ENCODE peak calls at places on chromosome 7, in six cellular contexts. I is adrenal gland, U is neural progenitor cell, W is heart left ventricle, Q is spleen, H is heart right ventricle. C is an unnamed sample.

GRCh38 chr7:143514487-143514886 is 36.8 kb downstream of the TAS2R41 start:
- DNase-seq in H (no peak), U (no peak), Q (no peak), I (no peak), W (no peak), C (no peak)

GRCh38 chr7:143492799-143493568 is 15.3 kb downstream of the TAS2R41 start:
- DNase-seq in H (no peak), U (no peak), Q (no peak), I (no peak), W (no peak), C (no peak)

GRCh38 chr7:116499168-116500070 is at the start of gene CAV2:
- DNase-seq in W (peak; percentile 88), U (peak; percentile 75), H (peak; percentile 82), Q (peak; percentile 84), I (peak; percentile 44), C (no peak)

GRCh38 chr7:32586291-32587221 is 91.3 kb downstream of the AVL9 start:
- DNase-seq in I (no peak), H (peak; percentile 76), W (peak; percentile 74), Q (no peak), U (no peak), C (peak; percentile 33)

GRCh38 chr7:111711426-111712065 is 149.3 kb upstream of the IMMP2L start:
- DNase-seq in U (no peak), Q (no peak), H (no peak), I (no peak), W (no peak), C (no peak)

GRCh38 chr7:88344956-88345832 is 38.5 kb upstream of the STEAP4 start:
- DNase-seq in Q (peak; percentile 83), H (peak; percentile 30), U (peak; percentile 82), W (peak; percentile 55), I (peak; percentile 65), C (peak; percentile 41)

GRCh38 chr7:69994218-69994617 is 395.9 kb downstream of the AUTS2 start:
- DNase-seq in H (no peak), Q (no peak), W (no peak), I (no peak), U (no peak), C (no peak)

GRCh38 chr7:28323833-28324232 is 88.5 kb upstream of the CREB5 start:
- DNase-seq in W (no peak), I (no peak), H (no peak), Q (no peak), U (no peak), C (no peak)

GRCh38 chr7:29127527-29127926 is 18.8 kb downstream of the CPVL start:
- DNase-seq in Q (no peak), H (no peak), U (peak; percentile 54), W (no peak), I (no peak), C (no peak)

GRCh38 chr7:98242934-98243333 is 9.1 kb downstream of the TECPR1 start:
- DNase-seq in I (no peak), Q (no peak), U (no peak), H (no peak), W (no peak), C (no peak)

GRCh38 chr7:144470052-144470451 is 66.6 kb upstream of the NOBOX start:
- DNase-seq in U (no peak), Q (no peak), I (no peak), H (no peak), W (no peak), C (no peak)

GRCh38 chr7:129557686-129558481 is 53.6 kb upstream of the NRF1 start:
- DNase-seq in U (no peak), W (no peak), H (no peak), Q (no peak), I (no peak), C (no peak)

GRCh38 chr7:128168667-128169210 is 72.3 kb upstream of the LEP start:
- DNase-seq in W (peak; percentile 38), Q (no peak), I (peak; percentile 43), U (peak; percentile 92), H (peak; percentile 33), C (no peak)

GRCh38 chr7:131010714-131011436 is 276.9 kb upstream of the KLF14 start:
- DNase-seq in H (no peak), U (no peak), W (no peak), I (no peak), Q (no peak), C (no peak)

GRCh38 chr7:95723583-95724180 is 48.7 kb upstream of the DYNC1I1 start:
- DNase-seq in Q (no peak), H (peak; percentile 37), U (peak; percentile 77), I (peak; percentile 58), W (no peak), C (peak; percentile 43)

GRCh38 chr7:174704-175103 is 17.7 kb upstream of the FAM20C start:
- DNase-seq in H (no peak), U (no peak), I (peak; percentile 41), W (no peak), Q (no peak), C (no peak)

GRCh38 chr7:130910949-130911944 is 177.2 kb upstream of the KLF14 start:
- DNase-seq in U (no peak), H (no peak), W (no peak), Q (no peak), I (no peak), C (no peak)

GRCh38 chr7:158110661-158111555 is 476.7 kb downstream of the PTPRN2 start:
- DNase-seq in Q (no peak), U (peak; percentile 16), W (no peak), H (no peak), I (peak; percentile 66), C (no peak)

GRCh38 chr7:42915356-42915755 is 3.5 kb upstream of the C7orf25 start:
- DNase-seq in Q (no peak), W (no peak), I (no peak), H (no peak), U (no peak), C (no peak)

GRCh38 chr7:2626498-2627117 is 5.2 kb upstream of the TTYH3 start:
- DNase-seq in W (peak; percentile 68), U (no peak), I (peak; percentile 42), H (peak; percentile 82), Q (no peak), C (no peak)

GRCh38 chr7:64516451-64516850 is 46.4 kb downstream of the ZNF680 start:
- DNase-seq in H (no peak), W (no peak), U (no peak), I (no peak), Q (no peak), C (no peak)

GRCh38 chr7:107742678-107743566 is 1.0 kb upstream of the CBLL1 start:
- DNase-seq in I (peak; percentile 62), Q (peak; percentile 93), H (no peak), W (peak; percentile 63), U (peak; percentile 80), C (peak; percentile 55)

GRCh38 chr7:153047079-153047478 is 287.5 kb downstream of the ACTR3B start:
- DNase-seq in W (no peak), H (no peak), I (no peak), U (no peak), Q (no peak), C (no peak)

GRCh38 chr7:155815332-155816191 is 3.3 kb upstream of the SHH start:
- DNase-seq in W (no peak), H (peak; percentile 18), U (peak; percentile 86), I (peak; percentile 84), Q (peak; percentile 86), C (no peak)

GRCh38 chr7:29588900-29589696 is 25.5 kb downstream of the PRR15 start:
- DNase-seq in Q (no peak), W (no peak), U (peak; percentile 84), H (peak; percentile 29), I (peak; percentile 15), C (no peak)

GRCh38 chr7:50599385-50599784 is 34.2 kb upstream of the DDC start:
- DNase-seq in Q (no peak), H (no peak), W (no peak), I (no peak), U (no peak), C (no peak)

GRCh38 chr7:157576415-157576814 is 239.6 kb downstream of the DNAJB6 start:
- DNase-seq in U (no peak), H (no peak), Q (peak; percentile 93), W (no peak), I (no peak), C (no peak)

GRCh38 chr7:158536871-158537865 is 50.5 kb downstream of the PTPRN2 start:
- DNase-seq in Q (no peak), I (peak; percentile 24), W (no peak), U (no peak), H (no peak), C (no peak)

GRCh38 chr7:157470017-157470322 is 133.2 kb downstream of the DNAJB6 start:
- DNase-seq in H (no peak), I (no peak), U (no peak), Q (peak; percentile 62), W (no peak), C (no peak)

GRCh38 chr7:27605689-27606269 is 56.9 kb downstream of the HIBADH start:
- DNase-seq in Q (no peak), H (no peak), U (peak; percentile 18), W (no peak), I (no peak), C (no peak)

GRCh38 chr7:32611201-32611691 is 116.0 kb downstream of the AVL9 start:
- DNase-seq in H (peak; percentile 18), Q (no peak), W (no peak), I (no peak), U (no peak), C (no peak)

GRCh38 chr7:47232751-47233412 is 349.0 kb downstream of the TNS3 start:
- DNase-seq in I (no peak), Q (no peak), H (no peak), W (no peak), U (no peak), C (no peak)
- TF ChIP-seq CTCF in I (no peak), Q (no peak), H (peak; percentile 48), W (peak; percentile 42), U (no peak), C (no peak)

GRCh38 chr7:1602386-1602785 is 32.6 kb upstream of the PSMG3 start:
- DNase-seq in Q (no peak), U (no peak), W (no peak), H (no peak), I (no peak), C (no peak)
- H3K27me3 ChIP-seq in Q (no peaks in the 10 kb centered on the region), U (no peaks in the 10 kb centered on the region), W (peaks cover 31% of the 10 kb centered on the region), H (peaks cover 24% of the 10 kb centered on the region), I (peaks cover 6% of the 10 kb centered on the region), C (no peaks in the 10 kb centered on the region)

GRCh38 chr7:31258391-31258790 is 82.1 kb downstream of the NEUROD6 start:
- DNase-seq in W (no peak), H (no peak), I (no peak), U (no peak), Q (no peak), C (no peak)

GRCh38 chr7:31263363-31263762 is 77.2 kb downstream of the NEUROD6 start:
- DNase-seq in I (no peak), Q (no peak), W (no peak), U (no peak), H (no peak), C (no peak)

GRCh38 chr7:31261373-31261772 is 79.2 kb downstream of the NEUROD6 start:
- DNase-seq in H (no peak), Q (no peak), U (peak; percentile 49), W (no peak), I (no peak), C (no peak)
- TF ChIP-seq CTCF in H (no peak), Q (no peak), U (no peak), W (no peak), I (no peak), C (no peak)

DNA sequence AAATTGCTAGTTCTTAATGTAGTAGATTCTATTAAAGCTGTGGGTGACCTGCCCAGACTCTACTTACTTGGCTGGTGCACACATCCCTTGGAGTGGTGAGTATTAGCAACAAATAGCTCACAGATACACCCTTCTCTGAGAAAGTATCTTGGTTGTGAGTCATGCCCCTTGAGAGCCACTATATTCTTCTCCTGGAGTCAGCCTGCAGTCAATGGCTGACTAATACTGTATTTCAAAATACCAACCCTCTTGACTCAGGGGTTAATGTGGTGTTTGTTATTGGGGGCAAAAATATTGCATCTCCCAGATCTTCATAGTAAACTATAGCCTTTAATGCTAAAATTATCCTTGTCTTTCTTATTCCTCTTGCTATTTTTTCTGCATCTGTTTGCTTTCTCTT is 354.9 kb downstream of the BMPER start:
- DNase-seq in W (no peak), H (no peak), U (no peak), I (no peak), Q (no peak), C (no peak)
- H3K27me3 ChIP-seq in W (no peaks in the 10 kb centered on the region), H (no peaks in the 10 kb centered on the region), U (no peaks in the 10 kb centered on the region), I (no peaks in the 10 kb centered on the region), Q (no peaks in the 10 kb centered on the region), C (no peaks in the 10 kb centered on the region)